ENCODE peak calls at places on chromosomes 2 and 18, in seven cellular contexts. U, O, K, A, Y, E and B are unnamed samples.

GRCh38 chr2:200987137-200987536 is 23.7 kb upstream of the ORC2 start:
- DNase-seq in K (no peak), O (no peak), U (no peak), Y (no peak), E (no peak), A (no peak), B (no peak)

GRCh38 chr18:43744960-43745740 is 467.9 kb upstream of the SYT4 start:
- DNase-seq in A (no peak), U (no peak), K (no peak), Y (no peak), O (no peak), E (no peak), B (no peak)

GRCh38 chr2:193810533-193810932 is 1615.8 kb upstream of the TMEFF2 start:
- DNase-seq in U (peak), Y (no peak), K (no peak), O (no peak), E (no peak), A (no peak), B (peak)

GRCh38 chr18:49784427-49785185 is 28.7 kb downstream of the ACAA2 start:
- DNase-seq in Y (no peak), U (peak), A (no peak), K (no peak), E (no peak), O (no peak), B (no peak)

GRCh38 chr2:41703123-41703522 is 344.7 kb upstream of the PKDCC start:
- DNase-seq in U (no peak), O (no peak), Y (no peak), K (no peak), A (no peak), E (no peak), B (no peak)

GRCh38 chr18:34492652-34493051 is 217.4 kb upstream of the DTNA start:
- DNase-seq in O (no peak), A (no peak), K (no peak), E (no peak), U (peak), Y (no peak), B (no peak)

GRCh38 chr2:85769236-85769986 is 15.6 kb downstream of the ATOH8 start:
- DNase-seq in U (no peak), O (no peak), A (no peak), E (peak), Y (no peak), K (no peak), B (no peak)

GRCh38 chr2:159229476-159230144 is 56.9 kb downstream of the WDSUB1 start:
- DNase-seq in A (no peak), O (no peak), K (no peak), Y (no peak), U (no peak), E (no peak), B (no peak)

GRCh38 chr2:72148391-72148974 is 821 bp upstream of the CYP26B1 start:
- DNase-seq in Y (no peak), U (no peak), A (peak), K (no peak), O (no peak), E (peak), B (no peak)

GRCh38 chr2:86703704-86704370 is 16.3 kb upstream of the RMND5A start:
- DNase-seq in U (peak), O (no peak), K (no peak), E (peak), A (peak), Y (peak), B (peak)

GRCh38 chr2:96241227-96241626 is 24.6 kb downstream of the TMEM127 start:
- DNase-seq in A (no peak), E (no peak), U (no peak), K (no peak), Y (no peak), O (no peak), B (no peak)

GRCh38 chr2:140797718-140798117 is 1333.1 kb downstream of the LRP1B start:
- DNase-seq in E (no peak), A (no peak), K (no peak), Y (no peak), O (no peak), U (no peak), B (no peak)

GRCh38 chr18:67551146-67551545 is 34.6 kb upstream of the DSEL start:
- DNase-seq in K (no peak), U (no peak), Y (no peak), O (no peak), E (no peak), A (no peak), B (no peak)

GRCh38 chr2:157256621-157257020 is 884 bp upstream of the GALNT5 start:
- DNase-seq in K (no peak), O (no peak), E (no peak), Y (no peak), U (no peak), A (no peak), B (no peak)

GRCh38 chr2:8255448-8255800 is 426.4 kb upstream of the ID2 start:
- DNase-seq in O (peak), Y (no peak), U (no peak), A (no peak), E (no peak), K (no peak), B (no peak)

GRCh38 chr2:38128653-38129052 is 52.7 kb upstream of the CYP1B1 start:
- DNase-seq in E (no peak), K (no peak), U (no peak), A (no peak), Y (no peak), O (no peak), B (no peak)

GRCh38 chr2:198408171-198408570 is 603.8 kb downstream of the PLCL1 start:
- DNase-seq in E (no peak), O (no peak), U (no peak), K (no peak), A (no peak), Y (no peak), B (no peak)

GRCh38 chr2:238706163-238706562 is 141.7 kb upstream of the TWIST2 start:
- DNase-seq in E (no peak), U (no peak), O (no peak), Y (no peak), A (no peak), K (no peak), B (no peak)

GRCh38 chr2:174322139-174322538 is 12.6 kb upstream of the SP9 start:
- DNase-seq in O (no peak), U (no peak), A (no peak), K (no peak), Y (no peak), E (no peak), B (no peak)

GRCh38 chr2:150125188-150125587 is 362.3 kb downstream of the RND3 start:
- DNase-seq in K (no peak), O (no peak), E (no peak), Y (no peak), A (no peak), U (no peak), B (no peak)

GRCh38 chr18:48445540-48445939 is 36.4 kb upstream of the ZBTB7C start:
- DNase-seq in K (no peak), O (peak), Y (no peak), A (peak), U (peak), E (peak), B (peak)
- TF ChIP-seq CTCF in K (peak), O (peak), Y (peak), A (peak), U (peak), E (peak), B (peak)

GRCh38 chr2:18483896-18484295 is 76.6 kb downstream of the RDH14 start:
- DNase-seq in A (no peak), E (no peak), K (no peak), U (no peak), O (no peak), Y (no peak), B (no peak)
- H3K4me3 ChIP-seq in A (no peak), E (no peak), K (no peak), U (no peak), O (no peak), Y (no peak), B (no peak)

GRCh38 chr18:75896865-75897264 is 469.4 kb upstream of the SMIM21 start:
- DNase-seq in A (no peak), K (no peak), E (peak), O (no peak), Y (no peak), U (no peak), B (no peak)
- TF ChIP-seq CTCF in A (peak), K (peak), E (peak), O (no peak), Y (no peak), U (no peak), B (no peak)

GRCh38 chr2:232683368-232683767 is 13.8 kb upstream of the GIGYF2 start:
- DNase-seq in A (no peak), E (no peak), K (no peak), O (no peak), U (no peak), Y (no peak), B (no peak)
- H3K4me3 ChIP-seq in A (no peak), E (no peak), K (no peak), O (no peak), U (no peak), Y (no peak), B (no peak)